ENCODE peak calls at places on chromosome 20, in four cellular contexts. One of them, this sample, is unnamed.

GRCh38 chr20:61819921-61820825 is 245.5 kb downstream of the TAF4 start:
- DNase-seq in astrocyte of the cerebellum: no peak
- DNase-seq in HCT116: no peak
- DNase-seq in HFFc6: no peak
- DNase-seq in this sample: no peak

GRCh38 chr20:38001173-38001875 is 31.9 kb downstream of the TTI1 start:
- DNase-seq in astrocyte of the cerebellum: no peak
- DNase-seq in HCT116: no peak
- DNase-seq in HFFc6: peak
- DNase-seq in this sample: no peak

GRCh38 chr20:14622796-14623195 is 285.4 kb upstream of the FLRT3 start:
- DNase-seq in astrocyte of the cerebellum: peak
- DNase-seq in HCT116: peak
- DNase-seq in HFFc6: no peak
- DNase-seq in this sample: no peak

GRCh38 chr20:38167851-38168760 is 3.0 kb upstream of the TGM2 start:
- DNase-seq in astrocyte of the cerebellum: peak
- DNase-seq in HCT116: no peak
- DNase-seq in HFFc6: peak
- DNase-seq in this sample: peak

GRCh38 chr20:8971669-8972316 is 97.1 kb upstream of the PLCB4 start:
- DNase-seq in astrocyte of the cerebellum: no peak
- DNase-seq in HCT116: no peak
- DNase-seq in HFFc6: no peak
- DNase-seq in this sample: no peak

GRCh38 chr20:21586682-21587081 is 72.8 kb upstream of the NKX2-2 start:
- DNase-seq in astrocyte of the cerebellum: no peak
- DNase-seq in HCT116: no peak
- DNase-seq in HFFc6: no peak
- DNase-seq in this sample: no peak

GRCh38 chr20:3661060-3661820 is 2.0 kb downstream of the GFRA4 start:
- DNase-seq in astrocyte of the cerebellum: no peak
- DNase-seq in HCT116: no peak
- DNase-seq in HFFc6: no peak
- DNase-seq in this sample: no peak

GRCh38 chr20:47855799-47856198 is 70.5 kb upstream of the SULF2 start:
- DNase-seq in astrocyte of the cerebellum: no peak
- DNase-seq in HCT116: no peak
- DNase-seq in HFFc6: no peak
- DNase-seq in this sample: no peak

GRCh38 chr20:62550087-62550565 is 74.3 kb upstream of the GATA5 start:
- DNase-seq in astrocyte of the cerebellum: no peak
- DNase-seq in HCT116: no peak
- DNase-seq in HFFc6: no peak
- DNase-seq in this sample: no peak

GRCh38 chr20:16125810-16126209 is 447.4 kb downstream of the KIF16B start:
- DNase-seq in astrocyte of the cerebellum: no peak
- DNase-seq in HCT116: no peak
- DNase-seq in HFFc6: no peak
- DNase-seq in this sample: peak
- TF ChIP-seq CTCF in astrocyte of the cerebellum: no peak
- TF ChIP-seq CTCF in HCT116: no peak
- TF ChIP-seq CTCF in HFFc6: no peak
- TF ChIP-seq CTCF in this sample: no peak

GRCh38 chr20:39381598-39381997 is 419.5 kb downstream of the DHX35 start:
- DNase-seq in astrocyte of the cerebellum: no peak
- DNase-seq in HCT116: no peak
- DNase-seq in HFFc6: no peak
- DNase-seq in this sample: no peak
- TF ChIP-seq CTCF in astrocyte of the cerebellum: no peak
- TF ChIP-seq CTCF in HCT116: no peak
- TF ChIP-seq CTCF in HFFc6: no peak
- TF ChIP-seq CTCF in this sample: no peak

GRCh38 chr20:60262967-60263603 is 304.9 kb downstream of the CDH26 start:
- DNase-seq in astrocyte of the cerebellum: no peak
- DNase-seq in HCT116: no peak
- DNase-seq in HFFc6: no peak
- DNase-seq in this sample: no peak
- TF ChIP-seq CTCF in astrocyte of the cerebellum: peak
- TF ChIP-seq CTCF in HCT116: peak
- TF ChIP-seq CTCF in HFFc6: peak
- TF ChIP-seq CTCF in this sample: peak

GRCh38 chr20:23783447-23783846 is 32.7 kb upstream of the CST1 start:
- DNase-seq in astrocyte of the cerebellum: no peak
- DNase-seq in HCT116: no peak
- DNase-seq in HFFc6: no peak
- DNase-seq in this sample: no peak

GRCh38 chr20:23782366-23782983 is 31.7 kb upstream of the CST1 start:
- DNase-seq in astrocyte of the cerebellum: no peak
- DNase-seq in HCT116: no peak
- DNase-seq in HFFc6: no peak
- DNase-seq in this sample: no peak
- TF ChIP-seq CTCF in astrocyte of the cerebellum: peak
- TF ChIP-seq CTCF in HCT116: peak
- TF ChIP-seq CTCF in HFFc6: peak
- TF ChIP-seq CTCF in this sample: peak

DNA sequence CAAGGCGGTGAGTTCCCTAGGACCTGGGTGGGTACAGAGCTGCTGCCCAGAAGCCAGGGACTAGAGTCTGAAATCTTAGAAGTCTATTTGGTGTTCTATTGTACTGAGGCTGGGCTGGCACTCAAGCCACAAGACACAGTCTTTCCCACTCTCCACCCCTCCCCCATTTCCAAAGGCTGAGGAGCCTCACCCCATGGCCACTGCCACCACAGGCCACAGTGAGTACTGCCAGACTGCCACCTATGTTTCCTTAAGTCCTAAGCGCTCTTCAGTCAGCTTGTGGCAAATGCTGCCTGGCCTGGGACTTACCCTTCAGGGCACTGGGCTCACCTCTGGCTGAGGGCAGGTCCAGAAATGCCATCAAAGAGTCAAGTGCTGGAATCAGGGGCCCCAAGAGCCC is 469.3 kb downstream of the HAO1 start:
- DNase-seq in astrocyte of the cerebellum: no peak
- DNase-seq in HCT116: no peak
- DNase-seq in HFFc6: no peak
- DNase-seq in this sample: no peak
- TF ChIP-seq CTCF in astrocyte of the cerebellum: no peak
- TF ChIP-seq CTCF in HCT116: no peak
- TF ChIP-seq CTCF in HFFc6: no peak
- TF ChIP-seq CTCF in this sample: no peak

GRCh38 chr20:275791-276190 is 14.8 kb downstream of the C20orf96 start:
- DNase-seq in astrocyte of the cerebellum: no peak
- DNase-seq in HCT116: no peak
- DNase-seq in HFFc6: no peak
- DNase-seq in this sample: no peak

GRCh38 chr20:277496-277781 is 13.1 kb downstream of the C20orf96 start:
- DNase-seq in astrocyte of the cerebellum: no peak
- DNase-seq in HCT116: no peak
- DNase-seq in HFFc6: no peak
- DNase-seq in this sample: no peak

GRCh38 chr20:278181-278580 is 12.4 kb downstream of the C20orf96 start:
- DNase-seq in astrocyte of the cerebellum: no peak
- DNase-seq in HCT116: no peak
- DNase-seq in HFFc6: no peak
- DNase-seq in this sample: no peak

GRCh38 chr20:276620-277495 is 13.7 kb downstream of the C20orf96 start:
- DNase-seq in astrocyte of the cerebellum: no peak
- DNase-seq in HCT116: no peak
- DNase-seq in HFFc6: no peak
- DNase-seq in this sample: no peak

GRCh38 chr20:278607-279571 is 11.7 kb downstream of the C20orf96 start:
- DNase-seq in astrocyte of the cerebellum: no peak
- DNase-seq in HCT116: no peak
- DNase-seq in HFFc6: no peak
- DNase-seq in this sample: no peak
- TF ChIP-seq CTCF in astrocyte of the cerebellum: no peak
- TF ChIP-seq CTCF in HCT116: no peak
- TF ChIP-seq CTCF in HFFc6: no peak
- TF ChIP-seq CTCF in this sample: peak

DNA sequence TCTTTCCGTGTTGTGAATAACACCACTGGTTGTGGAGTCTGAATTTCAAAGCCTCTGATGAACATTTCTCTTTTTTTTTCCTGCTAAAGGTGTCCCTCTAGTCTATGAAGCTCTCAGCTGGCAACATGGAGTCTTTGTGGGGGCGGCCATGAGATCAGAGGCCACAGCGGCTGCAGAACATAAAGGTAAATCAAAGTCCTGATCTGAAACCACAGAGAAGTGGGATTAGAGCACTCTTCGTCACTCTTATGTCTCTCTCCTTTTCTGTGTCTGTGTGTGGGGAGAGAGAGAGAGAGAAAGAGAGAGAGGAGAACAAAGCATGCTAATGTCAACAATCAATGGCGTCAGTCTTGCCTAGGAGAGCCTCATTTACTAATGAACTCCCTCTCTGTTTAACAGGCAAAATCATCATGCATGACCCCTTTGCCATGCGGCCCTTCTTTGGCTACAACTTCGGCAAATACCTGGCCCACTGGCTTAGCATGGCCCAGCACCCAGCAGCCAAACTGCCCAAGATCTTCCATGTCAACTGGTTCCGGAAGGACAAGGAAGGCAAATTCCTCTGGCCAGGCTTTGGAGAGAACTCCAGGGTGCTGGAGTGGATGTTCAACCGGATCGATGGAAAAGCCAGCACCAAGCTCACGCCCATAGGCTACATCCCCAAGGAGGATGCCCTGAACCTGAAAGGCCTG is 4.2 kb downstream of the PCK1 start:
- DNase-seq in astrocyte of the cerebellum: no peak
- DNase-seq in HCT116: no peak
- DNase-seq in HFFc6: no peak
- DNase-seq in this sample: no peak
- TF ChIP-seq CTCF in astrocyte of the cerebellum: no peak
- TF ChIP-seq CTCF in HCT116: no peak
- TF ChIP-seq CTCF in HFFc6: no peak
- TF ChIP-seq CTCF in this sample: no peak

DNA sequence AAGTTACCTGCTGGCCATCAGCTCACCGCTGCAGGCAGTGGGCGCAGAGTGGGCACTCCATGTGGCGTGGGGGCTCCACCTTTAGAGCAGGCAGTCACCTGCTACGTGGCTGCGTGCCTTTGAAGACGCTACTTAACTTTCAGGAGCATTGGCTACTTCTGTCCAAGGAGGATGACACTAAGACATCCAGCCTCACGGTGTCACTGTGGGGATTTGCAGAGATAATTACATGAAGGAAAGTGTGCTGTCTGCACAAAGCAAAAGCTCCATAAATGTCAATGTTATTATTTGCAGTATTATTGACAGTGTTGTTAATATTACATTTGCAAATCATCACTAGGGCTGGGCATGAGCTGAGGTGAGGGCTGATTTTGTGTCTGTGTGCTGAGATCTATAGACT is 166.0 kb upstream of the SYNDIG1 start:
- DNase-seq in astrocyte of the cerebellum: no peak
- DNase-seq in HCT116: no peak
- DNase-seq in HFFc6: peak
- DNase-seq in this sample: no peak
- TF ChIP-seq CTCF in astrocyte of the cerebellum: no peak
- TF ChIP-seq CTCF in HCT116: peak
- TF ChIP-seq CTCF in HFFc6: peak
- TF ChIP-seq CTCF in this sample: peak

DNA sequence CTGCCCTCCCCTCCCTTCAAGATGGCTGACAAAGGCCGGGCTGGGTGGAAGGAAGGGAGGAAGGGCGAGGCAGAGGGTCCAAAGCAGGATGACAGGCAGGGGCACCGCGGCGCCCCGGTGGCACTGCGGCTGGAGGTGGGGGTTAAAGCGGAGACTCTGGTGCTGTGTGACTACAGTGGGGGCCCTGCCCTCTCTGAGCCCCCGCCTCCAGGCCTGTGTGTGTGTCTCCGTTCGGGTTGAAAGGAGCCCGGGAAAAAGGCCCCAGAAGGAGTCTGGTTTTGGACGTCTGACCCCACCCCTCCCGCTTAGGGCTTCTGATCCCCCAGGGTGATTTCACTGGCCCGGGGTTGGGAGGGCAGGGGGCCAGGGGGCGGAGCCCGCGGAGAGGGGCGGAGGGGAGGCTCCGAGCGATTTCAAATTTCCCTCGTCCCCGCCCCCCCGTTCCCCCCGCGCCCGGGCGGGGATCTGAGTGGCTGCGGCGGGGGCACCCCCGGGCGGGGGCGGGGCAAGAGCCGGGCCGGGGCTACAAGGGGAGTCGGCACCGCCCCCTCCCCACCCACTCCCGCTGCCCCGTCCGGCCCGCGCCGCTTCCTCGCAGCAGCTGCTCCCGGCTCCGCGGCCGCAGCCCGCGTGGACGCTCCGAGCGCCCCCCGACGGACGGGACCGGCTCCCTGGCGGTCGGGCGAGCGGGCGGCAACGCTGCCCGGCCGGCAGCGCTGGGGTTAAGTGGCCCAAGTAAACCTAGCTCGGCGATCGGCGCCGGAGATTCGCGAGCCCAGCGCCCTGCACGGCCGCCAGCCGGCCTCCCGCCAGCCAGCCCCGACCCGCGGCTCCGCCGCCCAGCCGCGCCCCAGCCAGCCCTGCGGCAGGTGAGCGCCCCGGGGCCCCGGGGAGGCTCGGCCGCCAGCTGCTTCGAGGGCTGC is at the start of gene DNMT3B:
- DNase-seq in astrocyte of the cerebellum: peak
- DNase-seq in HCT116: peak
- DNase-seq in HFFc6: peak
- DNase-seq in this sample: no peak
- TF ChIP-seq CTCF in astrocyte of the cerebellum: no peak
- TF ChIP-seq CTCF in HCT116: no peak
- TF ChIP-seq CTCF in HFFc6: peak
- TF ChIP-seq CTCF in this sample: no peak

This sample was measured in AG09319.